ENCODE peak calls at places on chromosomes 4 and X, in eight cellular contexts. U, Y, B, N, L, E, W and T are unnamed samples. For H3K4me1, the result is how much of the 10 kb centered on the place peaks cover.

GRCh38 chr4:6516762-6517161 is 44.3 kb upstream of the PPP2R2C start:
- DNase-seq in U (no peak), Y (no peak), B (no peak), N (no peak), L (no peak), E (no peak), W (no peak), T (no peak)

GRCh38 chrX:123487674-123488073 is 245.2 kb downstream of the THOC2 start:
- DNase-seq in U (no peak), Y (no peak), B (no peak), N (peak), L (no peak), E (peak), W (no peak), T (no peak)

GRCh38 chr4:106264331-106264728 is 51.7 kb downstream of the TBCK start:
- DNase-seq in U (no peak), Y (no peak), B (peak), N (no peak), L (no peak), E (no peak), W (peak), T (no peak)

GRCh38 chr4:104896623-104897296 is 249.9 kb upstream of the TET2 start:
- DNase-seq in U (no peak), Y (no peak), B (no peak), N (no peak), L (no peak), E (peak), W (no peak), T (peak)

GRCh38 chrX:8036914-8037313 is 109.7 kb upstream of the PNPLA4 start:
- DNase-seq in U (no peak), Y (no peak), B (no peak), N (no peak), L (no peak), E (no peak), W (no peak), T (no peak)

GRCh38 chr4:184514121-184514988 is 40.0 kb upstream of the IRF2 start:
- DNase-seq in U (peak), Y (peak), B (peak), N (peak), L (peak), E (peak), W (no peak), T (peak)

GRCh38 chr4:83112678-83113428 is 1.7 kb downstream of the PLAC8 start:
- DNase-seq in U (no peak), Y (no peak), B (peak), N (peak), L (no peak), E (peak), W (peak), T (no peak)

GRCh38 chr4:109278594-109279031 is 23.8 kb downstream of the COL25A1 start:
- DNase-seq in U (no peak), Y (no peak), B (no peak), N (no peak), L (no peak), E (no peak), W (no peak), T (no peak)

GRCh38 chr4:55752810-55753209 is 66.8 kb upstream of the EXOC1L start:
- DNase-seq in U (no peak), Y (no peak), B (no peak), N (no peak), L (no peak), E (no peak), W (no peak), T (no peak)

GRCh38 chrX:1493877-1494510 is 41.3 kb upstream of the ASMTL start:
- DNase-seq in U (peak), Y (peak), B (no peak), N (no peak), L (no peak), E (no peak), W (no peak), T (no peak)

GRCh38 chrX:76802698-76803097 is 375.2 kb downstream of the MAGEE1 start:
- DNase-seq in U (no peak), Y (no peak), B (no peak), N (peak), L (no peak), E (no peak), W (no peak), T (peak)

GRCh38 chr4:143626134-143626859 is 74.2 kb downstream of the FREM3 start:
- DNase-seq in U (no peak), Y (peak), B (no peak), N (peak), L (peak), E (peak), W (no peak), T (no peak)

GRCh38 chr4:36189511-36190226 is 54.6 kb downstream of the ARAP2 start:
- DNase-seq in U (no peak), Y (no peak), B (no peak), N (no peak), L (no peak), E (no peak), W (no peak), T (no peak)

GRCh38 chrX:109714340-109714958 is 18.6 kb downstream of the ACSL4 start:
- DNase-seq in U (no peak), Y (no peak), B (peak), N (peak), L (peak), E (peak), W (no peak), T (peak)

GRCh38 chr4:1653776-1654175 is 30.3 kb downstream of the FAM53A start:
- DNase-seq in U (no peak), Y (no peak), B (no peak), N (no peak), L (no peak), E (no peak), W (no peak), T (no peak)

GRCh38 chr4:169286562-169287301 is 16.0 kb upstream of the SH3RF1 start:
- DNase-seq in U (peak), Y (no peak), B (peak), N (peak), L (no peak), E (no peak), W (no peak), T (peak)

GRCh38 chr4:38865445-38865844 is 2.2 kb upstream of the FAM114A1 start:
- DNase-seq in U (no peak), Y (no peak), B (no peak), N (no peak), L (no peak), E (no peak), W (peak), T (no peak)

GRCh38 chrX:69293776-69294601 is 128.7 kb upstream of the PJA1 start:
- DNase-seq in U (no peak), Y (no peak), B (no peak), N (no peak), L (no peak), E (no peak), W (no peak), T (no peak)

GRCh38 chr4:117134386-117134785 is 49.0 kb upstream of the TRAM1L1 start:
- DNase-seq in U (peak), Y (no peak), B (peak), N (peak), L (peak), E (peak), W (peak), T (peak)

GRCh38 chr4:122854860-122855259 is 28.2 kb downstream of the FGF2 start:
- DNase-seq in U (no peak), Y (no peak), B (no peak), N (no peak), L (no peak), E (no peak), W (no peak), T (peak)

GRCh38 chr4:16116019-16116418 is 32.2 kb upstream of the PROM1 start:
- DNase-seq in U (peak), Y (no peak), B (no peak), N (no peak), L (no peak), E (no peak), W (no peak), T (no peak)

GRCh38 chrX:136307471-136307870 is 6.7 kb downstream of the ADGRG4 start:
- DNase-seq in U (no peak), Y (no peak), B (no peak), N (no peak), L (no peak), E (no peak), W (no peak), T (no peak)

GRCh38 chrX:68686684-68687045 is 39.2 kb downstream of the STARD8 start:
- DNase-seq in U (no peak), Y (no peak), B (no peak), N (peak), L (no peak), E (peak), W (no peak), T (no peak)

GRCh38 chr4:2971275-2971674 is 7.9 kb downstream of the GRK4 start:
- DNase-seq in U (no peak), Y (no peak), B (no peak), N (no peak), L (no peak), E (no peak), W (no peak), T (no peak)

GRCh38 chrX:151982217-151982616 is 7.7 kb upstream of the GABRE start:
- DNase-seq in U (no peak), Y (no peak), B (peak), N (peak), L (peak), E (peak), W (peak), T (peak)

GRCh38 chrX:2559124-2559523 is 58.3 kb upstream of the DHRSX start:
- DNase-seq in U (no peak), Y (no peak), B (no peak), N (peak), L (no peak), E (no peak), W (no peak), T (no peak)

GRCh38 chr4:24809376-24809775 is 14.0 kb downstream of the SOD3 start:
- DNase-seq in U (peak), Y (no peak), B (no peak), N (peak), L (no peak), E (no peak), W (no peak), T (no peak)
- H3K27ac ChIP-seq in U (no peak), Y (no peak), B (no peak), N (no peak), L (no peak), E (no peak), W (no peak), T (no peak)

DNA sequence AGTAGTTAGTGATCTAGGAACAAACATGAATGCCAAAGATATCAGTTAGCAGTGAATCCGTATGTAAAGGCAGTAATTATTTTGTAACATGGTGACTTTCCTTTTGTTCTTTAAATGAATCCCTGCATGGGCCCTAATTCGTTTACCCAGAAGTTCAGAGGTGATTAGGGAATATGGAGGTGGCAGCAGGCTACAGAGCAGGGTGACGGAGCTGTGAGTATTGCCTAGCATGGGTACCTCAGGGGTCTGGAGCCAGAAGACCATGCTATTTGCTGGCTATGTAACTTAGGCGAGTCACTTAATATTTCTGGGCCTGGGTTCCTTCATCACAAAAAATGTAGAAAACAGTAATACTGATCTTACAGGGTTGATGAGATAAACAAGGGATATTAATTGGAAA is 184.9 kb downstream of the ENOX2 start:
- DNase-seq in U (no peak), Y (no peak), B (no peak), N (no peak), L (no peak), E (no peak), W (no peak), T (no peak)
- H3K4me1 ChIP-seq in U (under half), Y (under half), B (under half), N (under half), L (under half), E (under half), W (under half), T (under half)

DNA sequence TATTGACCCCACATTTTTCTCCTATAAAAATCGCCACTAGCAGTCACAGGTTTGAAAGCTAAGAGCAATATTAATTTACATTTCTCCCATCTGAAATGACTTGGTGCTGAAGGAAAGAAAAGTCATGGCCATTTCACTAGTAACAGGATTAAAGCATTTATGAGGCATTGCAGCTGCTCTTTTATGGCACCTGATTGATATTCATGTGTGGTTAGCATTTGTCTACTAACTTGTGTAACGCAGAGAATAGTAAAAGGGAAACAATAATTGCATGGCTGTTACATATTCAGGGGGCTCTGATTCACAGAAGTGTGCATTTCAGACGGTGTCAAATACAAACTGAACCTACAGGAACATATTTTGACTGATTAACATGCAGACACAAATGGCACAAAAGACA is 5.2 kb downstream of the PCDH19 start:
- DNase-seq in U (no peak), Y (no peak), B (no peak), N (no peak), L (no peak), E (no peak), W (no peak), T (no peak)
- H3K9ac ChIP-seq in U (no peak), Y (no peak), B (no peak), N (no peak), L (no peak), E (no peak), W (no peak), T (no peak)

GRCh38 chrX:48598645-48599044 is 1.4 kb downstream of the WDR13 start:
- DNase-seq in U (no peak), Y (peak), B (no peak), N (no peak), L (no peak), E (no peak), W (no peak), T (no peak)

GRCh38 chrX:48599341-48599740 is 2.0 kb downstream of the WDR13 start:
- DNase-seq in U (no peak), Y (no peak), B (no peak), N (no peak), L (no peak), E (no peak), W (no peak), T (no peak)

GRCh38 chrX:48592971-48593370 is 4.3 kb upstream of the WDR13 start:
- DNase-seq in U (no peak), Y (peak), B (no peak), N (no peak), L (peak), E (no peak), W (no peak), T (no peak)

GRCh38 chrX:48597353-48598264 is at the start of gene WDR13:
- DNase-seq in U (peak), Y (peak), B (peak), N (peak), L (peak), E (peak), W (peak), T (peak)

GRCh38 chrX:48595929-48596328 is 1.4 kb upstream of the WDR13 start:
- DNase-seq in U (no peak), Y (no peak), B (no peak), N (no peak), L (peak), E (no peak), W (no peak), T (no peak)
- H3K27ac ChIP-seq in U (no peak), Y (no peak), B (no peak), N (no peak), L (peak), E (no peak), W (no peak), T (no peak)

DNA sequence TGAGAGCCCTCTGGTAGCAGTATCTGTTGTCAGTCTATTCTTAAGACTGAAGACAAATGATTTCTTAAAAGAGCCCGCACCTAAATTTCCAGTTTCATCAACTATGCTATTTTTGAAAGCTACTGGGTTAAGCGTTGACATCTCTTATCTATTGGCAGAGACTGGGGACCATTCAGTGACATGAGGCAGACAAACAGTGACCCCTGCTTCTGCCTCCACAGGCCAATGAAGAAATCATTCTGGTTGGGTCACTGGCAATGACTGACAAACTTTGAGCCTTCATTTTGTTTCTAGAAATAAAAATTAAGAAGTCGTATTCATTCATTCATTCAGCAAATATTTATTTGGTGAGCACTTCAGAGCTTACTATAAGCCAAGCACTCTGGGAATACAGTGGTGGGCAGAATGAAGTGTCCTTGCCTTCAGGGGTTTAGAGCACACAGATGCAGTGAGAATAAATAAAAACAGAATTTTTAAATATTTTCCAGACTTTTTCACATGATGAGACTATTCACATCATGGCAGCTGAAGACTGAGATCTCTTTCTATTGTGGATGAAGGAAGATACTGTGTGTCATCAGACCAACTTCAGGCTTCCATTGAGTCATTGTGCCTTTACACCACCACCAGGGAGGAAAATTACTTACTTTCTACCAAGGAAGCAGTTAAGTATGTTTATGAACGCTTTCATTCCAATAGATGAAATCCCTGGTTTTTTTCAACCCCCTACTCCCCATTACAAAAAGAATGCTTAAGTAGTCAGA is 36.0 kb downstream of the SORBS2 start:
- DNase-seq in U (no peak), Y (no peak), B (peak), N (peak), L (no peak), E (no peak), W (no peak), T (no peak)
- H3K4me1 ChIP-seq in U (under half), Y (under half), B (under half), N (under half), L (half or more), E (under half), W (half or more), T (under half)

GRCh38 chr4:138070816-138071215 is 171.3 kb downstream of the SLC7A11 start:
- DNase-seq in U (no peak), Y (no peak), B (no peak), N (no peak), L (no peak), E (no peak), W (no peak), T (no peak)
- H3K9ac ChIP-seq in U (no peak), Y (no peak), B (no peak), N (no peak), L (no peak), E (no peak), W (no peak), T (no peak)